ENCODE peak calls at places on chromosomes 12 and 14, in nine cellular contexts. K is nephron progenitor cell, M is AG04450, N is tibial artery, Z is BE2C, Y is endothelial cell, P is lower lobe of right lung, C is MM.1S, W is WTC11. H is an unnamed sample.

GRCh38 chr14:51432302-51432948 is 192.4 kb downstream of the TMX1 start:
- DNase-seq in M (no peak), C (no peak), N (no peak), Y (no peak), P (no peak), Z (no peak), K (no peak), W (no peak), H (no peak)

GRCh38 chr14:57871487-57872080 is 5.7 kb upstream of the SLC35F4 start:
- DNase-seq in Z (peak; percentile 18), C (peak; percentile 36), W (peak; percentile 53), Y (peak; percentile 54), P (no peak), M (peak; percentile 2), K (peak; percentile 35), N (no peak), H (no peak)

GRCh38 chr14:35215110-35215872 is 76.9 kb upstream of the PSMA6 start:
- DNase-seq in Z (no peak), M (peak; percentile 34), W (no peak), Y (no peak), P (no peak), C (no peak), K (no peak), N (no peak), H (no peak)

GRCh38 chr12:52148541-52149181 is 43.2 kb downstream of the KRT80 start:
- DNase-seq in Y (no peak), W (no peak), M (no peak), C (no peak), K (no peak), P (peak; percentile 87), N (no peak), Z (no peak), H (no peak)

GRCh38 chr14:54737132-54737711 is 165.4 kb downstream of the GCH1 start:
- DNase-seq in K (no peak), P (no peak), W (no peak), C (no peak), Z (no peak), N (no peak), Y (no peak), M (no peak), H (no peak)

GRCh38 chr14:74249433-74250375 is 10.5 kb downstream of the VSX2 start:
- DNase-seq in Y (no peak), M (no peak), P (no peak), K (no peak), Z (no peak), N (no peak), W (no peak), C (no peak), H (no peak)

GRCh38 chr14:73780391-73780790 is 66.2 kb upstream of the PNMA1 start:
- DNase-seq in W (no peak), Z (no peak), Y (no peak), K (no peak), N (no peak), M (no peak), P (no peak), C (no peak), H (no peak)

GRCh38 chr12:100716949-100717732 is 77.4 kb upstream of the ANO4 start:
- DNase-seq in P (no peak), Y (peak; percentile 46), K (peak; percentile 79), C (no peak), M (no peak), N (no peak), Z (peak; percentile 52), W (peak; percentile 62), H (no peak)

GRCh38 chr12:26044592-26044991 is 80.2 kb downstream of the BHLHE41 start:
- DNase-seq in Z (no peak), Y (no peak), N (no peak), C (no peak), K (no peak), W (no peak), M (no peak), P (no peak), H (no peak)

GRCh38 chr12:26044007-26044394 is 80.8 kb downstream of the BHLHE41 start:
- DNase-seq in N (no peak), Y (no peak), C (no peak), W (no peak), P (no peak), Z (no peak), M (no peak), K (no peak), H (no peak)

GRCh38 chr12:26046203-26046602 is 78.6 kb downstream of the BHLHE41 start:
- DNase-seq in C (no peak), N (no peak), M (no peak), Z (no peak), K (no peak), Y (no peak), W (no peak), P (no peak), H (no peak)

GRCh38 chr12:26046886-26047285 is 78.0 kb downstream of the BHLHE41 start:
- DNase-seq in K (no peak), Z (no peak), W (no peak), N (no peak), M (no peak), P (no peak), Y (no peak), C (no peak), H (no peak)

DNA sequence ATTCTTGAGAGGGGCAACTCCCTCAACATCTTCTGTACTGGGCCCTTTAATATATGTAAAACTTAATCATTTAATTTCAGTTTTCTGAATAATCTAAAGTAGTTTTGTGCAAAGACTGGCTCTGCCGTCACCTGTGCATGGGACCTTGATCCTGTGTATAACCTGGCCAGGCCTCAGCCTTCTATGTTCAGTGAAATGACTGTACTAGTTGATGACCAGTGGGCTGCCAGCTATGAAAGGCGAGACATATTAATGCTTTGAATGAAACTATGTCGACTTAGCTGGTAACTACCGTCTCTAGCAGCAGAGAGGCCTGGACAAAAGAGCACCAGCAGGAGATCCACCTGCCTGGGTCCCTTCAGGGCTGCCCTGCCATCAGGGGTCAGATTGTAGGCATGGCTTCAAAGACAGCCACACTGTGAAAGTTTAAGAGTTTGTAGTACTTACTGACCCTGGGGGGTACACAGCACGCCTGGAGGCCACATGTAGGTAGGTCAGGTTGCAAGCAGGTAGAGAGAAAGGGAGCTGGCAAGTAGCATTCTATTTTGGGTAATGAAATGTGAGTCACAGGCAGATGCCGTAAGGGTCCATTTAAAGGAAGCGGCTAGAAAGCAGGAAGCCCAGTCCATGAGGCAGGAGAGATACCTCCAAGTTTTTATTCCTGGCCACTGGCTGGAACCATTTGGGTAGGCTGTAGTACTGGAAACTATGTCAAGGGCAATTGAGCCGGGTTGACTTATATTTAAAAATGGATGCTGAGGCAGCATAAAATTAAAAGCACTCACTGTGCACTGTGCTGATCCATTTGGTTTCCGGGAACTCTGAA is 77.2 kb downstream of the BHLHE41 start:
- DNase-seq in P (no peak), C (no peak), Z (no peak), W (peak; percentile 50), Y (no peak), N (no peak), K (no peak), M (no peak), H (no peak)
- TF ChIP-seq CTCF in P (no peak), C (no peak), Z (no peak), W (no peak), Y (no peak), N (no peak), K (no peak), M (no peak), H (no peak)

GRCh38 chr14:64639340-64639821 is 64.8 kb upstream of the PLEKHG3 start:
- DNase-seq in C (peak; percentile 52), Z (no peak), W (no peak), N (no peak), P (no peak), K (no peak), Y (no peak), M (no peak), H (no peak)

GRCh38 chr14:64636208-64636979 is 67.8 kb upstream of the PLEKHG3 start:
- DNase-seq in K (peak; percentile 78), W (peak; percentile 82), C (peak; percentile 37), N (peak; percentile 82), Z (peak; percentile 66), Y (peak; percentile 74), M (no peak), P (peak; percentile 69), H (peak; percentile 52)

GRCh38 chr14:64637735-64638473 is 66.3 kb upstream of the PLEKHG3 start:
- DNase-seq in N (no peak), K (no peak), P (no peak), W (no peak), Z (no peak), Y (no peak), M (no peak), C (no peak), H (no peak)

GRCh38 chr14:64638625-64639024 is 65.6 kb upstream of the PLEKHG3 start:
- DNase-seq in N (no peak), M (no peak), K (no peak), P (no peak), W (no peak), Z (no peak), C (no peak), Y (no peak), H (no peak)

GRCh38 chr14:64636980-64637429 is 67.2 kb upstream of the PLEKHG3 start:
- DNase-seq in P (no peak), M (no peak), K (no peak), Y (no peak), N (no peak), Z (no peak), C (no peak), W (no peak), H (no peak)
- TF ChIP-seq CTCF in P (no peak), M (no peak), K (peak; percentile 20), Y (peak; percentile 45), N (no peak), Z (no peak), C (no peak), W (no peak), H (peak; percentile 58)

GRCh38 chr12:56105503-56105902 is 1.1 kb downstream of the PA2G4 start:
- DNase-seq in C (no peak), W (no peak), Z (no peak), K (no peak), Y (no peak), N (no peak), P (no peak), M (no peak), H (no peak)

GRCh38 chr12:56103823-56104108 is 593 bp upstream of the PA2G4 start:
- DNase-seq in Y (no peak), K (no peak), P (no peak), Z (no peak), C (peak; percentile 16), N (no peak), M (no peak), W (no peak), H (no peak)

GRCh38 chr12:56103066-56103711 is 1.2 kb upstream of the PA2G4 start:
- DNase-seq in Y (no peak), K (no peak), P (no peak), Z (no peak), C (no peak), W (no peak), M (no peak), N (no peak), H (no peak)

GRCh38 chr12:56104109-56104814 is at the start of gene PA2G4:
- DNase-seq in W (peak; percentile 98), Y (peak; percentile 97), Z (peak; percentile 99), C (peak; percentile 99), N (peak; percentile 99), P (peak; percentile 99), K (peak; percentile 97), M (peak; percentile 97), H (peak; percentile 93)

GRCh38 chr12:56104815-56105476 is 587 bp downstream of the PA2G4 start:
- DNase-seq in M (no peak), C (peak; percentile 19), N (no peak), Y (peak; percentile 36), K (peak; percentile 55), Z (peak; percentile 27), P (no peak), W (peak; percentile 26), H (no peak)
- TF ChIP-seq CTCF in M (no peak), C (peak; percentile 10), N (no peak), Y (no peak), K (no peak), Z (no peak), P (no peak), W (no peak), H (no peak)

GRCh38 chr12:107522692-107523477 is 162.7 kb upstream of the PWP1 start:
- DNase-seq in P (no peak), K (no peak), N (no peak), C (no peak), W (peak; percentile 65), Y (peak; percentile 29), M (no peak), Z (peak; percentile 22), H (no peak)
- TF ChIP-seq CTCF in P (no peak), K (peak; percentile 31), N (no peak), C (peak; percentile 6), W (peak; percentile 48), Y (peak; percentile 37), M (peak; percentile 28), Z (peak; percentile 51), H (no peak)